ENCODE peak calls at places on chromosomes 4 and X, in four cellular contexts. D is tibial artery; L is neuronal stem cell; U is CD4-positive, alpha-beta T cell. F is an unnamed sample.

GRCh38 chrX:97416461-97416860 is 532.8 kb downstream of the RPA4 start:
- DNase-seq in D (no peak), U (no peak), L (no peak), F (no peak)

GRCh38 chrX:10619311-10620015 is 922 bp downstream of the MID1 start:
- DNase-seq in L (no peak), U (no peak), D (no peak), F (no peak)

GRCh38 chrX:22349116-22349515 is 76.4 kb downstream of the CBLL2 start:
- DNase-seq in U (no peak), L (no peak), D (no peak), F (no peak)

GRCh38 chrX:25941087-25941486 is 197.1 kb upstream of the MAGEB18 start:
- DNase-seq in L (no peak), D (no peak), U (no peak), F (no peak)

GRCh38 chrX:100413231-100413630 is 3.2 kb upstream of the PCDH19 start:
- DNase-seq in L (no peak), U (no peak), D (no peak), F (no peak)

GRCh38 chrX:290476-291166 is 9.4 kb downstream of the PLCXD1 start:
- DNase-seq in U (no peak), D (no peak), L (no peak), F (no peak)

GRCh38 chr4:15912961-15913630 is 25.4 kb downstream of the FGFBP1 start:
- DNase-seq in D (no peak), L (no peak), U (no peak), F (no peak)

GRCh38 chr4:36533944-36534343 is 252.5 kb downstream of the DTHD1 start:
- DNase-seq in D (no peak), U (no peak), L (no peak), F (no peak)

GRCh38 chrX:21741869-21742701 is 15.8 kb downstream of the SMPX start:
- DNase-seq in L (no peak), U (no peak), D (no peak), F (no peak)

GRCh38 chr4:140186651-140187315 is 32.8 kb upstream of the MAML3 start:
- DNase-seq in D (no peak), L (no peak), U (no peak), F (no peak)

GRCh38 chr4:74114234-74114633 is 15.2 kb upstream of the CXCL2 start:
- DNase-seq in D (no peak), U (no peak), L (no peak), F (no peak)

GRCh38 chr4:8441499-8442091 is 1.0 kb downstream of the TRMT44 start:
- DNase-seq in U (no peak), L (no peak), D (no peak), F (no peak)

GRCh38 chrX:13223868-13224555 is 95.8 kb downstream of the ATXN3L start:
- DNase-seq in U (no peak), L (no peak), D (no peak), F (no peak)

GRCh38 chr4:15778191-15778741 is at the start of gene CD38:
- DNase-seq in D (peak), L (peak), U (peak), F (peak)

GRCh38 chrX:30270639-30271038 is 23.7 kb downstream of the MAGEB1 start:
- DNase-seq in U (no peak), L (no peak), D (no peak), F (no peak)

GRCh38 chrX:107674480-107675364 is 46.4 kb downstream of the PRPS1 start:
- DNase-seq in U (no peak), D (peak), L (no peak), F (no peak)

GRCh38 chr4:31370866-31371465 is 650.8 kb downstream of the PCDH7 start:
- DNase-seq in D (no peak), U (no peak), L (peak), F (no peak)

GRCh38 chrX:83469551-83469950 is 38.5 kb upstream of the POU3F4 start:
- DNase-seq in U (no peak), L (no peak), D (no peak), F (peak)

GRCh38 chrX:16978193-16978984 is 31.9 kb downstream of the REPS2 start:
- DNase-seq in L (no peak), D (no peak), U (no peak), F (no peak)

GRCh38 chr4:19803406-19803805 is 448.3 kb upstream of the SLIT2 start:
- DNase-seq in U (no peak), L (no peak), D (no peak), F (no peak)

GRCh38 chrX:154396948-154397887 is 959 bp upstream of the RPL10 start:
- DNase-seq in L (no peak), U (no peak), D (peak), F (peak)

GRCh38 chr4:99054428-99054994 is 34.1 kb downstream of the ADH5 start:
- DNase-seq in D (no peak), L (no peak), U (no peak), F (no peak)
- H3K27ac ChIP-seq in D (no peak), L (peak), U (no peak), F (no peak)

GRCh38 chr4:158042591-158043030 is 130.2 kb downstream of the GASK1B start:
- DNase-seq in L (no peak), U (no peak), D (no peak), F (no peak)
- H3K27ac ChIP-seq in L (no peak), U (no peak), D (no peak), F (no peak)

GRCh38 chrX:37803057-37803456 is 23.2 kb downstream of the CYBB start:
- DNase-seq in L (no peak), D (no peak), U (no peak), F (no peak)
- H3K27ac ChIP-seq in L (no peak), D (no peak), U (no peak), F (no peak)

DNA sequence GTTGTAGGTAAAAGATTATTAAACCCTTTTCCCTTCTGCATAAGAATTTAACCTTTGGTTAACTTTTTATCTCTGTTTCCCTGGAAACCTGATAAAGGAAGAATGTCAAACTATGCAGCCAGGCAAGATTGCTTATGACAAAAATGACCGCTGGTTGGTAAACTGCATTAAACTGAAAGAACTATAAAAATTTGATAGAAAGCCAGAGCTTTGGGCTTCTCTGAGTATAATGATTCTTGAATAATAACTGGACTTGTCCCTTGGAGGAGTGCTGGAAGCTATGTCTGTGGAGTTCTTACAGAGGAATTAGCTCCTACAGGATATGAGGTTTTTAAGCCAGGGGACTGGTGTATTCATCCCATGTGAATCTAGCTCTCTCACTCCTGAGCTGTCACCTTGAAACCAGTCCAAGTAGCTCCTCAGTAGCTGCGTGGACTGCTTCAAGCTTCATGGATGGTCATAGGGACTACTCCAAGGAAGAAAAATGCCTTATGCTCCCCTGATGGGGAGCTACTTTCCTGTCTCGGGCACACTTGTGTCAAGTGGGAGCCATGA is 52.0 kb downstream of the RASL11B start:
- DNase-seq in U (no peak), D (no peak), L (no peak), F (no peak)
- H3K27ac ChIP-seq in U (no peak), D (no peak), L (no peak), F (no peak)

GRCh38 chr4:3073158-3074077 is 920 bp downstream of the HTT-AS start:
- DNase-seq in U (peak), D (peak), L (peak), F (no peak)
- H3K27ac ChIP-seq in U (no peak), D (peak), L (peak), F (peak)

F was measured in substantia nigra.